ENCODE peak calls at places on chromosomes 13 and 19, in six cellular contexts. O is stimulated activated CD4-positive, alpha-beta T cell treated with anti-CD3 and anti-CD28 coated beads, Interleukin-1b, Interleukin-23, amount 100 ng/mL, for 4 hours; W is amniotic stem cell; C is aorta; B is IMR-90; S is PC-3. D is an unnamed sample.

GRCh38 chr13:68064371-68064770 is 834.2 kb upstream of the PCDH9 start:
- DNase-seq in O (no peak), W (no peak), C (no peak), B (no peak), S (no peak), D (no peak)

GRCh38 chr13:95533545-95534135 is 18.9 kb upstream of the CLDN10 start:
- DNase-seq in O (no peak), W (no peak), C (no peak), B (no peak), S (no peak), D (no peak)

GRCh38 chr19:36113895-36114762 is 546 bp downstream of the POLR2I start:
- DNase-seq in O (no peak), W (no peak), C (no peak), B (peak; percentile 30), S (peak; percentile 25), D (no peak)

GRCh38 chr19:45630463-45630862 is 8.7 kb downstream of the EML2 start:
- DNase-seq in O (no peak), W (peak; percentile 82), C (no peak), B (peak; percentile 96), S (peak; percentile 89), D (no peak)

GRCh38 chr13:42393573-42394360 is 121.8 kb downstream of the AKAP11 start:
- DNase-seq in O (no peak), W (no peak), C (no peak), B (no peak), S (no peak), D (no peak)

GRCh38 chr13:21113851-21114306 is 52.5 kb upstream of the LATS2 start:
- DNase-seq in O (no peak), W (no peak), C (no peak), B (no peak), S (no peak), D (peak; percentile 60)

GRCh38 chr19:11699931-11700794 is 38.6 kb downstream of the ZNF823 start:
- DNase-seq in O (no peak), W (peak; percentile 15), C (no peak), B (peak; percentile 42), S (peak; percentile 77), D (no peak)

GRCh38 chr13:19910336-19911072 is 47.1 kb upstream of the ZMYM5 start:
- DNase-seq in O (no peak), W (no peak), C (no peak), B (peak; percentile 49), S (peak; percentile 94), D (no peak)

GRCh38 chr19:55369651-55370304 is 485 bp downstream of the IL11 start:
- DNase-seq in O (no peak), W (peak; percentile 57), C (no peak), B (peak; percentile 76), S (peak; percentile 72), D (no peak)

GRCh38 chr13:34076943-34077703 is 259.2 kb downstream of the RFC3 start:
- DNase-seq in O (no peak), W (peak; percentile 5), C (no peak), B (peak; percentile 1), S (peak; percentile 48), D (no peak)

GRCh38 chr13:32538234-32538620 is 368 bp downstream of the N4BP2L2 start:
- DNase-seq in O (no peak), W (no peak), C (peak; percentile 77), B (peak; percentile 62), S (no peak), D (no peak)

GRCh38 chr19:9324584-9324962 is 594 bp downstream of the ZNF559 start:
- DNase-seq in O (no peak), W (no peak), C (no peak), B (no peak), S (no peak), D (no peak)

GRCh38 chr13:113653264-113654174 is 4.5 kb downstream of the ATP4B start:
- DNase-seq in O (no peak), W (no peak), C (peak; percentile 61), B (no peak), S (peak; percentile 12), D (no peak)

GRCh38 chr19:13092608-13093260 is 9.9 kb downstream of the LYL1 start:
- DNase-seq in O (no peak), W (no peak), C (no peak), B (peak; percentile 58), S (no peak), D (no peak)

GRCh38 chr19:14475251-14476073 is at the start of gene PTGER1:
- DNase-seq in O (no peak), W (no peak), C (no peak), B (peak; percentile 35), S (peak; percentile 68), D (no peak)

GRCh38 chr13:35471466-35472307 is 4.8 kb downstream of the MAB21L1 start:
- DNase-seq in O (no peak), W (no peak), C (no peak), B (no peak), S (no peak), D (no peak)

GRCh38 chr13:74819549-74819948 is 662.4 kb downstream of the TBC1D4 start:
- DNase-seq in O (no peak), W (no peak), C (no peak), B (no peak), S (no peak), D (no peak)

GRCh38 chr19:44003461-44004134 is 841 bp downstream of the ZNF230 start:
- DNase-seq in O (no peak), W (no peak), C (no peak), B (no peak), S (no peak), D (no peak)

GRCh38 chr13:95300625-95301134 is 571 bp downstream of the ABCC4 start:
- DNase-seq in O (peak; percentile 46), W (no peak), C (peak; percentile 80), B (peak; percentile 67), S (peak; percentile 42), D (no peak)

GRCh38 chr19:31312004-31312403 is 37.2 kb downstream of the TSHZ3 start:
- DNase-seq in O (no peak), W (peak; percentile 46), C (no peak), B (peak; percentile 87), S (peak; percentile 10), D (no peak)

GRCh38 chr13:48998893-48999292 is 23.2 kb downstream of the FNDC3A start:
- DNase-seq in O (no peak), W (no peak), C (no peak), B (no peak), S (no peak), D (no peak)

GRCh38 chr19:53947624-53948023 is 15.1 kb upstream of the CACNG8 start:
- DNase-seq in O (no peak), W (no peak), C (peak; percentile 8), B (no peak), S (peak; percentile 23), D (no peak)

GRCh38 chr13:50419466-50419865 is 404.2 kb downstream of the KCNRG start:
- DNase-seq in O (no peak), W (no peak), C (no peak), B (peak; percentile 17), S (no peak), D (no peak)

GRCh38 chr13:44174769-44175425 is 198.7 kb upstream of the SERP2 start:
- DNase-seq in O (no peak), W (no peak), C (no peak), B (peak; percentile 76), S (no peak), D (no peak)

GRCh38 chr13:67557642-67558241 is 327.6 kb upstream of the PCDH9 start:
- DNase-seq in O (no peak), W (no peak), C (no peak), B (no peak), S (no peak), D (no peak)

GRCh38 chr19:34990578-34991192 is 9.4 kb upstream of the GRAMD1A start:
- DNase-seq in O (no peak), W (no peak), C (no peak), B (no peak), S (no peak), D (no peak)

GRCh38 chr19:29519146-29519545 is 6.6 kb upstream of the VSTM2B start:
- DNase-seq in O (no peak), W (no peak), C (peak; percentile 69), B (no peak), S (no peak), D (peak; percentile 63)

GRCh38 chr13:99439850-99440604 is 61.2 kb upstream of the TM9SF2 start:
- DNase-seq in O (no peak), W (no peak), C (no peak), B (no peak), S (peak; percentile 32), D (no peak)

D was measured in chondrocyte.